ENCODE peak calls at places on chromosomes 13 and 19, in six cellular contexts. L, G, P, T, Q and C are unnamed samples.

GRCh38 chr19:38665950-38666661 is 18.7 kb downstream of the ACTN4 start:
- DNase-seq in L (no peak), G (no peak), P (no peak), T (no peak), Q (no peak), C (no peak)

GRCh38 chr19:751501-752341 is 809 bp downstream of the MISP start:
- DNase-seq in L (no peak), G (no peak), P (no peak), T (peak; percentile 82), Q (no peak), C (no peak)

GRCh38 chr13:73060251-73061160 is 1.7 kb downstream of the KLF5 start:
- DNase-seq in L (peak; percentile 28), G (no peak), P (no peak), T (no peak), Q (no peak), C (no peak)

GRCh38 chr19:2695288-2695866 is 7.1 kb downstream of the GNG7 start:
- DNase-seq in L (no peak), G (no peak), P (no peak), T (peak; percentile 72), Q (no peak), C (peak; percentile 32)

GRCh38 chr19:51064534-51065220 is at the start of gene KLK13:
- DNase-seq in L (peak; percentile 39), G (no peak), P (no peak), T (no peak), Q (no peak), C (no peak)

GRCh38 chr19:35123573-35123972 is 8.0 kb downstream of the FXYD3 start:
- DNase-seq in L (no peak), G (no peak), P (no peak), T (no peak), Q (no peak), C (no peak)

GRCh38 chr19:49539192-49539952 is 11.6 kb downstream of the RCN3 start:
- DNase-seq in L (no peak), G (no peak), P (no peak), T (no peak), Q (no peak), C (no peak)

GRCh38 chr19:7230826-7231225 is 63.4 kb downstream of the INSR start:
- DNase-seq in L (peak; percentile 80), G (no peak), P (no peak), T (no peak), Q (no peak), C (no peak)

GRCh38 chr19:590396-590745 is 690 bp downstream of the HCN2 start:
- DNase-seq in L (no peak), G (peak; percentile 31), P (no peak), T (no peak), Q (peak; percentile 15), C (no peak)

GRCh38 chr13:23899555-23899954 is 2.3 kb upstream of the C1QTNF9B start:
- DNase-seq in L (peak; percentile 32), G (no peak), P (no peak), T (peak; percentile 45), Q (no peak), C (peak; percentile 48)

GRCh38 chr13:107342747-107343146 is 774.8 kb upstream of the ARGLU1 start:
- DNase-seq in L (no peak), G (no peak), P (no peak), T (no peak), Q (no peak), C (no peak)

GRCh38 chr13:29901714-29902631 is 51.6 kb upstream of the UBL3 start:
- DNase-seq in L (no peak), G (no peak), P (no peak), T (peak; percentile 71), Q (no peak), C (no peak)

GRCh38 chr13:26983533-26984315 is 187.9 kb downstream of the USP12 start:
- DNase-seq in L (no peak), G (no peak), P (no peak), T (no peak), Q (no peak), C (no peak)

GRCh38 chr13:113034451-113035208 is 65.6 kb downstream of the MCF2L start:
- DNase-seq in L (peak; percentile 60), G (no peak), P (no peak), T (no peak), Q (no peak), C (no peak)

GRCh38 chr13:50016421-50016820 is 1.2 kb downstream of the KCNRG start:
- DNase-seq in L (no peak), G (no peak), P (no peak), T (no peak), Q (no peak), C (no peak)